ENCODE peak calls at places on chromosome 20, in seven cellular contexts. U, R, T, K, W, V and B are unnamed samples.

GRCh38 chr20:58713801-58714339 is 21.3 kb downstream of the NPEPL1 start:
- DNase-seq in U (no peak), R (no peak), T (no peak), K (no peak), W (no peak), V (no peak), B (no peak)

GRCh38 chr20:20207291-20207690 is 155.0 kb downstream of the CFAP61 start:
- DNase-seq in U (no peak), R (no peak), T (no peak), K (no peak), W (no peak), V (no peak), B (no peak)

GRCh38 chr20:35660122-35660937 is 4.4 kb downstream of the CPNE1 start:
- DNase-seq in U (no peak), R (no peak), T (no peak), K (no peak), W (no peak), V (no peak), B (no peak)

GRCh38 chr20:57930328-57930727 is 220.5 kb upstream of the PMEPA1 start:
- DNase-seq in U (no peak), R (no peak), T (no peak), K (no peak), W (no peak), V (no peak), B (no peak)

GRCh38 chr20:58891076-58891685 is 38.7 kb downstream of the GNAS start:
- DNase-seq in U (peak; percentile 59), R (peak; percentile 38), T (no peak), K (no peak), W (peak; percentile 59), V (peak; percentile 85), B (no peak)

GRCh38 chr20:59403261-59403961 is 103.0 kb downstream of the EDN3 start:
- DNase-seq in U (peak; percentile 57), R (no peak), T (no peak), K (no peak), W (peak; percentile 86), V (peak; percentile 52), B (no peak)

GRCh38 chr20:11267131-11267761 is 593.4 kb upstream of the JAG1 start:
- DNase-seq in U (no peak), R (peak; percentile 77), T (peak; percentile 93), K (no peak), W (no peak), V (peak; percentile 15), B (peak; percentile 93)

GRCh38 chr20:51347871-51348270 is 194.6 kb downstream of the NFATC2 start:
- DNase-seq in U (no peak), R (no peak), T (no peak), K (no peak), W (no peak), V (no peak), B (no peak)

GRCh38 chr20:36575066-36575743 is 1.8 kb downstream of the TGIF2 start:
- DNase-seq in U (no peak), R (peak; percentile 27), T (peak; percentile 48), K (no peak), W (no peak), V (peak; percentile 46), B (no peak)

GRCh38 chr20:47156431-47156841 is 200.1 kb downstream of the ZMYND8 start:
- DNase-seq in U (no peak), R (no peak), T (no peak), K (no peak), W (no peak), V (no peak), B (no peak)

GRCh38 chr20:38210741-38211140 is 45.7 kb upstream of the TGM2 start:
- DNase-seq in U (no peak), R (no peak), T (no peak), K (no peak), W (no peak), V (no peak), B (no peak)

GRCh38 chr20:13458860-13459451 is 179.8 kb downstream of the TASP1 start:
- DNase-seq in U (no peak), R (peak; percentile 17), T (peak; percentile 16), K (no peak), W (no peak), V (no peak), B (no peak)

GRCh38 chr20:64171211-64171610 is 7.0 kb downstream of the MYT1 start:
- DNase-seq in U (no peak), R (no peak), T (no peak), K (no peak), W (no peak), V (no peak), B (no peak)

GRCh38 chr20:56420028-56420427 is 8.0 kb downstream of the CASS4 start:
- DNase-seq in U (no peak), R (no peak), T (no peak), K (no peak), W (no peak), V (no peak), B (no peak)

GRCh38 chr20:44247131-44247571 is at the start of gene GDAP1L1:
- DNase-seq in U (no peak), R (no peak), T (no peak), K (no peak), W (peak; percentile 51), V (peak; percentile 26), B (no peak)

GRCh38 chr20:58331961-58332551 is 22.5 kb downstream of the RAB22A start:
- DNase-seq in U (no peak), R (no peak), T (no peak), K (no peak), W (no peak), V (no peak), B (no peak)

GRCh38 chr20:1636621-1637020 is 16.8 kb upstream of the SIRPB1 start:
- DNase-seq in U (no peak), R (no peak), T (no peak), K (no peak), W (no peak), V (no peak), B (no peak)

DNA sequence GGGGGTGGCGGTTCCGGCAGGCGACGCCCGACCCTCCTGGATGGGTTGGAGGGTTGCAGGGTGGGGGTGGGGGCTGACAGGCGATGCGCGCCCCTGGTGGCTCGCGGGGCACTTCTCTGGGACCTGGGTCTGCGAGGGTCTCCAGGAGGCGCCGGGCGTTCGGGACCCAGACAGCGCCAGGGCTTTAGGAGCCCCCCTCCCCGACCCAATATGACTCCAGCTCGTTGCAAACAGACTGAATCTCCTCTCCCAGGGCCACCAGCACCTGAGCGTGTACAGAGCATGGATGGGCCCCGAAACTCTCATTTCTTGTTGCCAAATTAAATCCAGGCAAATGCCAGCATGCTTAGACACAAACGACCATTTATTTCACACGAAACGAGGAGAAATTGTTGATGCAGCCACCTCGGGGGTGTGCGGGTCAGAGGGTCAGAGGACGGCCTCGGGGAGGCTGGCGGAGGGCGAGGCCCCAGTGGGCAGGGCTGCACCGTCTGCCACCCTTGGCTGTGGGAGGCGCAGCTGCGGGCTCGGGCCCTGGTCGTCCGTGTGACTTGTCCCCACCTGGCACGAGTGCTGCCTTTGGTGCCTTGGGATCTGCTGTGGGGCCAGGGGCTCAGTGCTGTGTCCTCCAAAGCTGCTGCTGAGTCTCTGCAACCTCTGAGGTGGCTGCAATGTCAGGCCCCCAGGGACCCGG is 20.9 kb upstream of the GATA5 start:
- DNase-seq in U (no peak), R (no peak), T (no peak), K (no peak), W (peak; percentile 49), V (peak; percentile 48), B (no peak)
- TF ChIP-seq CTCF in U (peak; percentile 46), R (peak; percentile 86), T (peak; percentile 36), K (peak; percentile 42), W (peak; percentile 81), V (peak; percentile 71), B (peak; percentile 43)

GRCh38 chr20:4567172-4567571 is 154.5 kb upstream of the PRND start:
- DNase-seq in U (no peak), R (no peak), T (no peak), K (no peak), W (no peak), V (no peak), B (no peak)

GRCh38 chr20:4568560-4568959 is 153.1 kb upstream of the PRND start:
- DNase-seq in U (no peak), R (no peak), T (no peak), K (no peak), W (no peak), V (no peak), B (no peak)

GRCh38 chr20:4569882-4570281 is 151.8 kb upstream of the PRND start:
- DNase-seq in U (no peak), R (no peak), T (no peak), K (no peak), W (no peak), V (no peak), B (no peak)

GRCh38 chr20:4571759-4572531 is 149.8 kb upstream of the PRND start:
- DNase-seq in U (no peak), R (no peak), T (no peak), K (no peak), W (no peak), V (no peak), B (no peak)

DNA sequence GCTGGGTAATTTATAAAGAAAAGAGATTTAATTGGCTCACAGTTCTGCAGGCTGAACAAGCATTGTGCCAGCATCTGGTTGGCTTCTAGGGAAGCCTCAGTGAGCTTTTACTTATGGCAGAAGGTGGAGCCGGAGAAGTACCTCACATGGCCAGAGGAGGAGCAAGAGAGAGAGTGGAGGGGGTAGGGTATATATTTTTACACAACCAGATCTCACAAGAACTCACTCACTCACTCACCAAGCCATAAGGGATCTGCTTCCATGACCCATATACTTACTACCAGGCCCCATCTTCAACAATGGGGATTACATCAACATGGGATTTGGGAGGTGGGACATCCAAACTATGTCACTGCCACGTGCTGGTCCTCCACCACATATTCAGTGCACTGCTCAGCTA is 152.6 kb upstream of the PRND start:
- DNase-seq in U (no peak), R (no peak), T (no peak), K (no peak), W (no peak), V (no peak), B (no peak)
- TF ChIP-seq CTCF in U (no peak), R (no peak), T (no peak), K (no peak), W (peak; percentile 39), V (no peak), B (peak; percentile 16)

DNA sequence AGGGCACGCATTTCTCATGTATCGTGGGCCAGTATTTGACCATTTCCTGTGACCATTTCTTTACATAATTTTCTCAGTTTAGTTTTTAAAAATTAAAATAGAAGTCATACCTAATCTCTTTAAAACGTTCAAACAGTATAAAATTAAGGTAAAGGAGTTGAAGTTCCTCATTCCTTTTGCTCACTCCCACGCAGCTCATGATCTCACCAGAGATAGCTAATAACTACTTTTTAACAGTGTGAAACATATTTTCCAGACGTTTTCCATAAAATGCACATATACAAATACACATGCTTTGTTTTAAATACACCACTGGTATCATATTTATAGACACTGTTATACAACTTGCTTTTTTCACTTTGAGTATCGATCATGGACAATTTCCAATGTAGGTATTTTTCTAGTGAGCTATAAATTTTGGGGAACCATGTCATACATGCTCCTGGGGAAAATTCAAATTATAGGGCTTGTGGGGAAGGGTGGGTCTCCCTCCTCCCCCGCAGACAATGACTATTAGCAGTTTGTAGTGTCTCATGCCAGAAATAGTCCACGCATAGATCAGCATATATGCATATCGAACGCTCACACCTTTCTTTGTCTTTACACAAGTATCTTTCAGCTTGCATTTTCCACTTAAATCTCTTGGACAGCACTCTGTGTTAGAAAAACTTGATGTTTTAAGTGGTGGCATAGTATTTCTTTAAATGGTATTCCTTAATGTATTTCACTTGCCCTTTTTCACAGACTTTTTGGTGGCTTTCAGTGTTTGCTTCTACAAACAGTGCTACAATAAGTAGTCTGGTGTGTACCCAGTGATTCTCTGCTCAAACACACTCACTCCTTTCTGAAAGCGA is 145.5 kb upstream of the ZNF217 start:
- DNase-seq in U (no peak), R (no peak), T (no peak), K (no peak), W (no peak), V (no peak), B (no peak)
- TF ChIP-seq CTCF in U (no peak), R (no peak), T (no peak), K (no peak), W (no peak), V (no peak), B (no peak)

GRCh38 chr20:19022118-19022575 is 190.3 kb upstream of the SLC24A3 start:
- DNase-seq in U (no peak), R (no peak), T (no peak), K (no peak), W (no peak), V (no peak), B (no peak)
- TF ChIP-seq CTCF in U (no peak), R (no peak), T (no peak), K (no peak), W (no peak), V (no peak), B (no peak)